ENCODE peak calls at places on chromosomes 2 and 18, in four cellular contexts. M, P, J and I are unnamed samples.

GRCh38 chr2:145715601-145716000 is 1195.7 kb upstream of the ZEB2 start:
- DNase-seq in P (no peak), M (no peak), J (no peak), I (no peak)

GRCh38 chr18:33923980-33924379 is 300.7 kb downstream of the NOL4 start:
- DNase-seq in M (no peak), P (no peak), J (no peak), I (no peak)

GRCh38 chr18:22113144-22113813 is 56.1 kb upstream of the GATA6 start:
- DNase-seq in J (no peak), P (no peak), M (no peak), I (no peak)

GRCh38 chr2:23386422-23387220 is 1.6 kb downstream of the KLHL29 start:
- DNase-seq in P (no peak), M (no peak), J (peak; percentile 39), I (no peak)

GRCh38 chr18:59501876-59502221 is 142.8 kb upstream of the LMAN1 start:
- DNase-seq in M (no peak), P (no peak), J (no peak), I (no peak)

GRCh38 chr2:43397821-43398220 is 171.4 kb upstream of the ZFP36L2 start:
- DNase-seq in P (no peak), J (no peak), M (no peak), I (no peak)

GRCh38 chr2:1854747-1855146 is 110.4 kb upstream of the PXDN start:
- DNase-seq in J (no peak), P (no peak), M (no peak), I (no peak)

GRCh38 chr2:189899101-189899500 is 114.9 kb downstream of the PMS1 start:
- DNase-seq in M (no peak), J (no peak), P (no peak), I (no peak)

DNA sequence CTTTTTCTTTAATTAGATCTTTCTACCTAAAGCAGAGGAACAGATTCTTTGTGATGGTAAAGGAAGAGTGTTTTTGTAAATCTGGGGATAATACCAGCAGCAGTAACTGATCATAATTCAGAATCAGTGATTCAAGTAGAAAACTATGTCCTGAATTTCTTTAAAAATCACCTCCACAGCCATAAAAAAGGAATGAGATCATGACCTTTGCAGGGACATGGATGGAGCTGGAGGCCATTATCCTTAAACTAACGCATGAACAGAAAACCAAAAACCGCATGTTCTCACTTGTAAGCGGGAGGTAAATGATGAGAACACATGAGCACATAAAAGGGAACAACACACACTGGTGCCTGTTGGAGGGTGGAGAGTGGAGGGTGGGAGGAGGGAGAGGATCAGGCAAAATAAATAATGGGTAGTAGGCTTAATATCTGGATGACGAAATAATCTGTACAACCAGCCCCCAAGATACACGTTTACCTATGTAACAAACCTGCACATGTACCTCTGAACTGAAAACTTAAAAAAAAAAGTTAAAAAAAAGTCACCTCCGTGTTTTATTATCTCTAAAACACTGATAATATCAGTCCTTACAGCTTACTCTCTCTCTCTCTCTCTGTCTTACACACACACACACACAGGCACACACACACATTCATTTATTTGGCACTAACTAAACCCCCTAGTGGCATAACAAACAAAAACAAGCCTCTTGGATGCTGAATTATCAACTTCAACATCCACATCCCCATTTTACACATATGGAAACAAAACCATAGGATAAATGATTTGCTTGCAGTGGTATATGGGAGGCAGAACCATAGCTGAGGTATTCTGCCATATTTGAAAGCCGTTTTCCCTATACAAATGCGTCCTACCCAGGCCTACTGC is 1.4 kb downstream of the TM4SF20 start:
- DNase-seq in P (no peak), M (peak; percentile 13), J (no peak), I (no peak)
- TF ChIP-seq CTCF in P (no peak), M (peak; percentile 47), J (no peak), I (no peak)

DNA sequence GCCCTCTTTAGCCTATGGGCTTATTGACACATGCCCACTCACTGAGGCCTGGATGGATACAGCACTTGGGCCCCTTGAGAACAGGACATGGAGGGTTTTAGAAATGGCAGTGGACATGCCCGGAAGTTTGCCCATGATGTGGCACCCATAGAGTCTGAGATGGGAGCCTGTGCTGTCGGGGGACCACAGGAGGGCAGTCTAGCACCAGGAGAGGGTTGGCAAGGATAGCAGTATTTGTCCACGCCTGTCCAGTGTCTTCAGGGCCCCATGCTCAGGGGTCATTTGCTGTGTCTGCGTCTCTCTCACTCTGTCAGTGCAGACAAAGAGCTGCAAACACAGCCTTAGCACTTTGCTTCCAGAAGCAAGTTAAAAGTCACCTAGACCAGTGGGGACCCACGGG is 48.7 kb downstream of the IL1RL2 start:
- DNase-seq in J (no peak), P (no peak), M (no peak), I (no peak)
- TF ChIP-seq CTCF in J (no peak), P (peak; percentile 20), M (peak; percentile 54), I (no peak)

GRCh38 chr2:101725515-101726192 is 28.1 kb downstream of the MAP4K4 start:
- DNase-seq in J (no peak), P (no peak), M (no peak), I (no peak)
- TF ChIP-seq CTCF in J (no peak), P (peak; percentile 39), M (peak; percentile 71), I (no peak)

DNA sequence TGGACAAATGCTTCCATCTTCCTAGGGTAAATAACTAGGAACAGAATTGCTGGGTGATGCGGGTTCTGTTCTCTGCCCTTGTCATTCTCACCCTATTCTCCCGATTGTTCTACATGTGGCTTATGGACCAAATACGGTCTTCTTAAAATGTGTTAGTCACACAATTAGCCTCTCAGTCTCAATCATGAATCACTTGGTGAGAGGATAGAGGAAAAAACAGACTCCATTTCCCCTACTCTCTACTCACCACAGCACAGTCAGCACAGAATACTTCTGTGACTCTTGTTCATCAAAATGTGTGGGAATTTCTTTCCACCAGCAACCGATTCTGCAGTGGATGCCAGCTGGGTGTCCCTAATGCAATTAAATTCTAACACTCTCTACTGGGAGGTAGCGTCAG is 125.2 kb downstream of the SH3BP4 start:
- DNase-seq in P (no peak), M (peak; percentile 28), J (no peak), I (no peak)
- TF ChIP-seq CTCF in P (no peak), M (no peak), J (no peak), I (no peak)

DNA sequence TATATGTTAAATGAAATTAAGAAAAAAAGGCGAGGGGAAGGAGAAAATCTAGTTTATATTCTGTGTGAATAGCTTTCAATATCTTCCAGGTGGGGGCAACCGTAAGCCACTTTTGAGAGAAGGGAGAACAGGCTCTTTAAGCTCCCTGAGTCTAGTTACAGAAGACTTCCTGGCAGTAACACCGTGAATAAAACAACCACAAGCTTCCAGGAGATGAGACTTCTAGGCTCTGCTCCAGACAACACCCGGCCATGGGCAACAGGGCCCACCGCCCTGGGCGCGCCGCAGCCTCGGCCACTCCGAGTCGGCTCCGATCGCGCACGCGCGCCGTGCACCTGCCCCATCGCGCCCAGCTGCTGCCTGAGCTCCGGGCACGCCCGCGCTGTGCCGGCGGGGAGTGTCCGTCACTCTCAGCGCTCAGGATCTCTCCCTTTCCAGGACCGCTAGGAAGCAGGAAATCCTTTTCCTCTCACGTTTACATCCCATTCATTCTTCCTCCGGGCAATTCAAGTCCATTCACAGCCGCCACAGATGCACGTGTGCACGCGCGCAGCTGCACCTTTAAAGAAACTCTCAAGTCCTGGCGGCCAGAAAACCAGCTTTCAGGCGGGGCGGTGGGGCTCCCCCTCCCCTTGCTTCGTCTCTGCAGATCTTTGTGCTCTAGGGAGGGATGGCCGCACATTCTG is 19.4 kb upstream of the PAX3 start:
- DNase-seq in P (no peak), M (peak; percentile 62), J (no peak), I (no peak)
- TF ChIP-seq CTCF in P (no peak), M (peak; percentile 63), J (no peak), I (no peak)

DNA sequence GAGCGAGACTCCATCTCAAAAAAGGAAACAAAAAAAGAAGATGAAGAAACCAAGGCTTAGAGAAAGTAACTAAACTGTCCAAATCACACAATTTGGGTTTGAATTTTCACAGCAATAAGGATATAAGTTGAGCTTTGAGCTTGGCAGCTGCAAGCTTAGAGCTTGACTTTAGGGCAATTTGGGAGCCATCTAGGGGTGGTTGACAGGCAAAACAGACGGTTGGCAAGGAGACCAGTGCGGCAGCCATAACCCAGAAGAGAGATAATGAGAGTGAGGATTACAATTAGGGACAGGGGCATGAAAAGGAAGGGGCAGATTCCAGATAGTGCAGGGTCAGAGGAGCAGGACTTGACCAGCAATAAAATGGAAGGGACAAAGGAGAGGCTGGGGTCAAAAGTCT is 382.2 kb upstream of the HNRNPA3 start:
- DNase-seq in M (no peak), J (no peak), P (peak; percentile 41), I (no peak)
- TF ChIP-seq CTCF in M (no peak), J (no peak), P (no peak), I (no peak)